ENCODE peak calls at places on chromosomes 3 and 15, in six cellular contexts. N is tibial artery; H is upper lobe of left lung; A is nephron progenitor cell; V is NCI-H748 treated with DMSO at 0.1 percent for 48 hours; O is effector CD4-positive, alpha-beta T cell. I is an unnamed sample.

GRCh38 chr15:59158701-59159034 is 48.0 kb upstream of the LDHAL6B start:
- DNase-seq in N (no peak), H (no peak), A (no peak), V (no peak), O (no peak), I (no peak)

GRCh38 chr3:133573054-133573628 is 345 bp upstream of the CDV3 start:
- DNase-seq in N (peak), H (peak), A (peak), V (no peak), O (peak), I (peak)

GRCh38 chr3:147507638-147508286 is 98.6 kb downstream of the ZIC1 start:
- DNase-seq in N (no peak), H (no peak), A (no peak), V (no peak), O (no peak), I (no peak)

GRCh38 chr15:55799287-55800212 is 56.6 kb upstream of the PRTG start:
- DNase-seq in N (no peak), H (no peak), A (peak), V (peak), O (no peak), I (peak)

GRCh38 chr15:28281876-28282275 is 40.1 kb downstream of the HERC2 start:
- DNase-seq in N (no peak), H (no peak), A (no peak), V (no peak), O (no peak), I (no peak)

GRCh38 chr3:195059471-195060216 is 211.3 kb downstream of the XXYLT1 start:
- DNase-seq in N (no peak), H (no peak), A (no peak), V (no peak), O (no peak), I (no peak)

GRCh38 chr3:45515999-45516804 is 78.3 kb upstream of the LIMD1 start:
- DNase-seq in N (no peak), H (no peak), A (no peak), V (no peak), O (no peak), I (no peak)

GRCh38 chr3:149003653-149004305 is 12.4 kb downstream of the GYG1 start:
- DNase-seq in N (no peak), H (no peak), A (no peak), V (peak), O (no peak), I (peak)

GRCh38 chr3:153553605-153553945 is 391.5 kb downstream of the RAP2B start:
- DNase-seq in N (no peak), H (no peak), A (no peak), V (no peak), O (no peak), I (no peak)